ENCODE peak calls at places on chromosomes 12 and 14, in four cellular contexts. C, W, Z and A are unnamed samples.

GRCh38 chr14:22797017-22797917 is 18.0 kb downstream of the SLC7A7 start:
- DNase-seq in Z (no peak), W (no peak), C (no peak), A (no peak)

GRCh38 chr12:28035483-28035882 is 63.0 kb upstream of the PTHLH start:
- DNase-seq in W (no peak), C (peak; percentile 70), Z (no peak), A (peak; percentile 62)

GRCh38 chr12:15116073-15116472 is 105.1 kb downstream of the RERG start:
- DNase-seq in Z (no peak), W (no peak), C (no peak), A (no peak)

GRCh38 chr12:131720921-131721320 is 10.0 kb downstream of the SFSWAP start:
- DNase-seq in Z (no peak), W (no peak), C (peak; percentile 19), A (no peak)

GRCh38 chr12:10634427-10634826 is 21.0 kb upstream of the MAGOHB start:
- DNase-seq in W (no peak), Z (no peak), C (peak; percentile 67), A (peak; percentile 63)

GRCh38 chr14:100747021-100747586 is 20.4 kb downstream of the DLK1 start:
- DNase-seq in W (peak; percentile 15), Z (no peak), C (peak; percentile 98), A (peak; percentile 97)

GRCh38 chr14:89131004-89131750 is 285.9 kb downstream of the FOXN3 start:
- DNase-seq in C (no peak), Z (no peak), W (no peak), A (peak; percentile 20)

GRCh38 chr12:20451759-20452158 is 83.4 kb downstream of the PDE3A start:
- DNase-seq in Z (no peak), W (no peak), C (peak; percentile 94), A (peak; percentile 48)

GRCh38 chr14:101619484-101619883 is 58.2 kb downstream of the DIO3 start:
- DNase-seq in W (no peak), Z (no peak), C (no peak), A (no peak)

GRCh38 chr12:80838708-80839107 is 99.0 kb downstream of the LIN7A start:
- DNase-seq in W (no peak), Z (no peak), C (peak; percentile 56), A (peak; percentile 14)

GRCh38 chr14:49960453-49960852 is 67.6 kb downstream of the ARF6 start:
- DNase-seq in C (no peak), W (no peak), Z (no peak), A (no peak)

GRCh38 chr12:91239497-91239896 is 56.9 kb upstream of the DCN start:
- DNase-seq in W (no peak), Z (no peak), C (no peak), A (peak; percentile 24)

GRCh38 chr14:22003471-22003870 is 329.9 kb upstream of the OR4E1 start:
- DNase-seq in Z (no peak), C (no peak), W (no peak), A (no peak)

GRCh38 chr14:88029500-88029899 is 24.6 kb downstream of the GPR65 start:
- DNase-seq in Z (no peak), C (peak; percentile 59), W (no peak), A (no peak)

GRCh38 chr12:92055877-92056276 is 89.8 kb downstream of the BTG1 start:
- DNase-seq in W (no peak), Z (peak; percentile 58), C (no peak), A (no peak)

GRCh38 chr14:86799244-86799647 is 1193.7 kb downstream of the GALC start:
- DNase-seq in Z (no peak), W (no peak), C (peak; percentile 98), A (peak; percentile 93)

GRCh38 chr12:124786065-124786964 is 77.3 kb downstream of the SCARB1 start:
- DNase-seq in Z (peak; percentile 53), C (peak; percentile 82), W (peak; percentile 90), A (peak; percentile 94)

GRCh38 chr14:97468220-97468619 is 671.0 kb downstream of the VRK1 start:
- DNase-seq in W (no peak), C (no peak), Z (no peak), A (no peak)

GRCh38 chr14:99143793-99144192 is 128.2 kb downstream of the BCL11B start:
- DNase-seq in C (no peak), W (no peak), Z (no peak), A (no peak)

GRCh38 chr14:52792097-52792415 is 649 bp upstream of the GNPNAT1 start:
- DNase-seq in W (no peak), C (no peak), Z (no peak), A (peak; percentile 87)

GRCh38 chr14:95510804-95511203 is 5.6 kb downstream of the SYNE3 start:
- DNase-seq in Z (no peak), W (no peak), C (no peak), A (no peak)

GRCh38 chr14:58824796-58825195 is 187.0 kb downstream of the DACT1 start:
- DNase-seq in Z (no peak), W (no peak), C (no peak), A (no peak)

GRCh38 chr12:127619869-127620769 is 646.9 kb upstream of the TMEM132C start:
- DNase-seq in W (no peak), C (no peak), Z (no peak), A (peak; percentile 14)

GRCh38 chr14:91755560-91755959 is 23.7 kb upstream of the CATSPERB start:
- DNase-seq in Z (no peak), W (no peak), C (peak; percentile 12), A (peak; percentile 24)

GRCh38 chr14:81004575-81004974 is 49.2 kb downstream of the TSHR start:
- DNase-seq in W (no peak), C (no peak), Z (no peak), A (no peak)

GRCh38 chr14:103312006-103312635 is 21.9 kb upstream of the EIF5 start:
- DNase-seq in C (no peak), Z (no peak), W (no peak), A (no peak)

GRCh38 chr14:100788517-100789365 is 37.2 kb upstream of the MEG3 start:
- DNase-seq in Z (no peak), C (no peak), W (peak; percentile 10), A (no peak)

GRCh38 chr12:19707948-19708409 is 268.7 kb downstream of the AEBP2 start:
- DNase-seq in W (no peak), Z (no peak), C (peak; percentile 52), A (peak; percentile 9)

GRCh38 chr14:85444685-85445084 is 85.3 kb upstream of the FLRT2 start:
- DNase-seq in W (peak; percentile 34), Z (no peak), C (peak; percentile 75), A (no peak)

GRCh38 chr12:13044859-13045384 is 741 bp downstream of the FAM234B start:
- DNase-seq in Z (no peak), W (no peak), C (peak; percentile 2), A (peak; percentile 32)

GRCh38 chr12:101697930-101698781 is 716 bp downstream of the CHPT1 start:
- DNase-seq in C (peak; percentile 26), W (peak; percentile 80), Z (peak; percentile 68), A (peak; percentile 67)

GRCh38 chr14:93792391-93792790 is 4.1 kb upstream of the PRIMA1 start:
- DNase-seq in C (no peak), W (no peak), Z (no peak), A (no peak)

GRCh38 chr12:120238224-120238616 is 27.3 kb downstream of the PXN start:
- DNase-seq in Z (no peak), C (no peak), W (no peak), A (no peak)

GRCh38 chr12:120236124-120236398 is 29.5 kb downstream of the PXN start:
- DNase-seq in Z (no peak), C (no peak), W (no peak), A (no peak)

GRCh38 chr12:120238839-120239445 is 26.6 kb downstream of the PXN start:
- DNase-seq in Z (no peak), W (no peak), C (no peak), A (no peak)

GRCh38 chr12:120234643-120235368 is 30.7 kb downstream of the PXN start:
- DNase-seq in C (peak; percentile 97), W (peak; percentile 95), Z (peak; percentile 77), A (peak; percentile 94)

GRCh38 chr12:120235369-120236123 is 30.0 kb downstream of the PXN start:
- DNase-seq in C (no peak), W (no peak), Z (no peak), A (no peak)
- H3K4me1 ChIP-seq in C (peaks cover 81% of the 10 kb centered on the region), W (peaks cover 100% of the 10 kb centered on the region), Z (peaks cover 49% of the 10 kb centered on the region), A (peaks cover 84% of the 10 kb centered on the region)

GRCh38 chr12:6229823-6230222 is 29.6 kb downstream of the CD9 start:
- DNase-seq in Z (peak; percentile 68), W (peak; percentile 60), C (peak; percentile 97), A (peak; percentile 79)
- H3K4me1 ChIP-seq in Z (peaks cover 95% of the 10 kb centered on the region), W (peaks cover 100% of the 10 kb centered on the region), C (peaks cover 49% of the 10 kb centered on the region), A (peaks cover 67% of the 10 kb centered on the region)

GRCh38 chr12:93743999-93744689 is 67.0 kb downstream of the CRADD start:
- DNase-seq in C (no peak), Z (no peak), W (no peak), A (no peak)

GRCh38 chr12:93740721-93741120 is 63.5 kb downstream of the CRADD start:
- DNase-seq in W (no peak), Z (no peak), C (no peak), A (no peak)

GRCh38 chr12:93743229-93743998 is 66.2 kb downstream of the CRADD start:
- DNase-seq in Z (no peak), C (no peak), W (no peak), A (no peak)

GRCh38 chr12:93741741-93742085 is 64.5 kb downstream of the CRADD start:
- DNase-seq in W (no peak), Z (no peak), C (no peak), A (peak; percentile 51)

GRCh38 chr12:93742086-93742934 is 65.1 kb downstream of the CRADD start:
- DNase-seq in W (peak; percentile 73), Z (peak; percentile 70), C (peak; percentile 60), A (peak; percentile 85)
- H3K4me1 ChIP-seq in W (peaks cover 71% of the 10 kb centered on the region), Z (peaks cover 5% of the 10 kb centered on the region), C (peaks cover 10% of the 10 kb centered on the region), A (peaks cover 44% of the 10 kb centered on the region)

GRCh38 chr14:105479438-105480164 is 5.0 kb downstream of the CRIP2 start:
- DNase-seq in W (no peak), Z (no peak), C (no peak), A (no peak)
- H3K4me1 ChIP-seq in W (peaks cover 84% of the 10 kb centered on the region), Z (peaks cover 47% of the 10 kb centered on the region), C (peaks cover 41% of the 10 kb centered on the region), A (peaks cover 30% of the 10 kb centered on the region)